ENCODE peak calls at places on chromosomes 3 and 15, in ten cellular contexts. One of them, this sample, is unnamed.

GRCh38 chr3:59995563-59995962 is 945.7 kb upstream of the CFAP20DC start:
- DNase-seq in OCI-LY7: no peak
- DNase-seq in fibroblast of lung: no peak
- DNase-seq in HCT116: no peak
- DNase-seq in lower lobe of right lung: no peak
- DNase-seq in CD8-positive, alpha-beta T cell: no peak
- DNase-seq in spleen: no peak
- DNase-seq in SJSA1: no peak
- DNase-seq in body of pancreas: no peak
- DNase-seq in transverse colon: no peak
- DNase-seq in this sample: no peak

GRCh38 chr15:65245096-65245849 is 34.0 kb upstream of the CILP start:
- DNase-seq in SJSA1: no peak
- DNase-seq in HCT116: no peak
- DNase-seq in CD8-positive, alpha-beta T cell: no peak
- DNase-seq in OCI-LY7: no peak
- DNase-seq in spleen: no peak
- DNase-seq in lower lobe of right lung: no peak
- DNase-seq in body of pancreas: peak; percentile 45
- DNase-seq in transverse colon: peak; percentile 34
- DNase-seq in fibroblast of lung: peak; percentile 68
- DNase-seq in this sample: no peak

GRCh38 chr3:39637807-39638206 is 170.3 kb downstream of the MOBP start:
- DNase-seq in HCT116: peak; percentile 31
- DNase-seq in spleen: no peak
- DNase-seq in CD8-positive, alpha-beta T cell: no peak
- DNase-seq in OCI-LY7: no peak
- DNase-seq in fibroblast of lung: peak; percentile 31
- DNase-seq in SJSA1: no peak
- DNase-seq in transverse colon: no peak
- DNase-seq in lower lobe of right lung: no peak
- DNase-seq in body of pancreas: no peak
- DNase-seq in this sample: no peak

GRCh38 chr3:78887029-78887428 is 880.8 kb downstream of the ROBO1 start:
- DNase-seq in SJSA1: peak; percentile 50
- DNase-seq in OCI-LY7: no peak
- DNase-seq in fibroblast of lung: peak; percentile 58
- DNase-seq in lower lobe of right lung: no peak
- DNase-seq in body of pancreas: no peak
- DNase-seq in spleen: no peak
- DNase-seq in CD8-positive, alpha-beta T cell: no peak
- DNase-seq in transverse colon: no peak
- DNase-seq in HCT116: no peak
- DNase-seq in this sample: no peak

GRCh38 chr3:113249111-113249510 is 37.8 kb downstream of the BOC start:
- DNase-seq in body of pancreas: no peak
- DNase-seq in CD8-positive, alpha-beta T cell: no peak
- DNase-seq in HCT116: no peak
- DNase-seq in SJSA1: no peak
- DNase-seq in spleen: no peak
- DNase-seq in lower lobe of right lung: no peak
- DNase-seq in fibroblast of lung: peak; percentile 47
- DNase-seq in transverse colon: no peak
- DNase-seq in OCI-LY7: no peak
- DNase-seq in this sample: no peak

GRCh38 chr3:18066899-18067582 is 324.6 kb upstream of the TBC1D5 start:
- DNase-seq in HCT116: no peak
- DNase-seq in OCI-LY7: no peak
- DNase-seq in transverse colon: no peak
- DNase-seq in fibroblast of lung: no peak
- DNase-seq in CD8-positive, alpha-beta T cell: no peak
- DNase-seq in lower lobe of right lung: no peak
- DNase-seq in spleen: no peak
- DNase-seq in body of pancreas: no peak
- DNase-seq in SJSA1: no peak
- DNase-seq in this sample: no peak

GRCh38 chr3:179281825-179282224 is 30.9 kb upstream of the KCNMB3 start:
- DNase-seq in body of pancreas: no peak
- DNase-seq in lower lobe of right lung: no peak
- DNase-seq in HCT116: no peak
- DNase-seq in fibroblast of lung: no peak
- DNase-seq in spleen: no peak
- DNase-seq in CD8-positive, alpha-beta T cell: no peak
- DNase-seq in SJSA1: no peak
- DNase-seq in OCI-LY7: no peak
- DNase-seq in transverse colon: no peak
- DNase-seq in this sample: no peak

GRCh38 chr3:141455603-141456327 is 31.1 kb upstream of the RASA2 start:
- DNase-seq in body of pancreas: no peak
- DNase-seq in spleen: no peak
- DNase-seq in OCI-LY7: no peak
- DNase-seq in HCT116: no peak
- DNase-seq in transverse colon: no peak
- DNase-seq in fibroblast of lung: no peak
- DNase-seq in CD8-positive, alpha-beta T cell: no peak
- DNase-seq in lower lobe of right lung: no peak
- DNase-seq in SJSA1: no peak
- DNase-seq in this sample: no peak

GRCh38 chr3:140128217-140129137 is 193.5 kb downstream of the CLSTN2 start:
- DNase-seq in body of pancreas: peak; percentile 70
- DNase-seq in spleen: no peak
- DNase-seq in transverse colon: peak; percentile 9
- DNase-seq in lower lobe of right lung: peak; percentile 47
- DNase-seq in SJSA1: no peak
- DNase-seq in OCI-LY7: peak; percentile 35
- DNase-seq in HCT116: peak; percentile 1
- DNase-seq in CD8-positive, alpha-beta T cell: no peak
- DNase-seq in fibroblast of lung: no peak
- DNase-seq in this sample: no peak

GRCh38 chr3:11661827-11662226 is 18.1 kb upstream of the VGLL4 start:
- DNase-seq in SJSA1: no peak
- DNase-seq in lower lobe of right lung: no peak
- DNase-seq in body of pancreas: peak; percentile 65
- DNase-seq in OCI-LY7: no peak
- DNase-seq in CD8-positive, alpha-beta T cell: no peak
- DNase-seq in spleen: no peak
- DNase-seq in transverse colon: no peak
- DNase-seq in fibroblast of lung: peak; percentile 76
- DNase-seq in HCT116: no peak
- DNase-seq in this sample: no peak

GRCh38 chr3:107680698-107681097 is 157.9 kb downstream of the BBX start:
- DNase-seq in CD8-positive, alpha-beta T cell: no peak
- DNase-seq in lower lobe of right lung: no peak
- DNase-seq in HCT116: no peak
- DNase-seq in transverse colon: no peak
- DNase-seq in body of pancreas: no peak
- DNase-seq in OCI-LY7: no peak
- DNase-seq in SJSA1: no peak
- DNase-seq in spleen: no peak
- DNase-seq in fibroblast of lung: peak; percentile 57
- DNase-seq in this sample: no peak

DNA sequence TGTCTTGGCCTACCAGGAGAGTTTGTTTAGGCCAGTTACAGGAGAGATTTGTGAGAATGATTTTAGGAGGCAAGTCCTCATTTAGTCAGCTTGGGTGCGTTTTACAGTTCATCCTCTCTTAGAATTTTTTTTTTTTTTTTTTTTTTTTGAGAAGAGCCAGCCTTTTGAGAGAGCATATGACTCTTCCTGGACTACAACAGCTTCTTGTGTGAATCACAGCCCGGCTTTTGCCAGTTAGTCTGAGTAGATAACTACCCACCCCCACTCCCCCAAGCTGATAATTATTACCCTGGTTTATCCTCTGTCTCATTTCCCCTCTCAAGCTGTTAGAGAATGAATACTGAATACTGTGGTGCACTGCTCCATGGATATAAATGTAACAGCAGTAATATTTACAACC is 7.8 kb downstream of the CHD2 start:
- DNase-seq in fibroblast of lung: peak; percentile 66
- DNase-seq in HCT116: no peak
- DNase-seq in SJSA1: peak; percentile 78
- DNase-seq in transverse colon: no peak
- DNase-seq in spleen: no peak
- DNase-seq in lower lobe of right lung: no peak
- DNase-seq in body of pancreas: no peak
- DNase-seq in OCI-LY7: no peak
- DNase-seq in CD8-positive, alpha-beta T cell: no peak
- DNase-seq in this sample: no peak
- H3K4me3 ChIP-seq in fibroblast of lung: peak overlapping the region; percentile 96
- H3K4me3 ChIP-seq in HCT116: peak overlapping the region; percentile 68
- H3K4me3 ChIP-seq in SJSA1: no peak overlapping the region
- H3K4me3 ChIP-seq in transverse colon: no peak overlapping the region
- H3K4me3 ChIP-seq in spleen: peak overlapping the region; percentile 83
- H3K4me3 ChIP-seq in lower lobe of right lung: peak overlapping the region; percentile 27
- H3K4me3 ChIP-seq in body of pancreas: no peak overlapping the region
- H3K4me3 ChIP-seq in OCI-LY7: peak overlapping the region; percentile 92
- H3K4me3 ChIP-seq in CD8-positive, alpha-beta T cell: peak overlapping the region; percentile 9
- H3K4me3 ChIP-seq in this sample: peak overlapping the region; percentile 68

DNA sequence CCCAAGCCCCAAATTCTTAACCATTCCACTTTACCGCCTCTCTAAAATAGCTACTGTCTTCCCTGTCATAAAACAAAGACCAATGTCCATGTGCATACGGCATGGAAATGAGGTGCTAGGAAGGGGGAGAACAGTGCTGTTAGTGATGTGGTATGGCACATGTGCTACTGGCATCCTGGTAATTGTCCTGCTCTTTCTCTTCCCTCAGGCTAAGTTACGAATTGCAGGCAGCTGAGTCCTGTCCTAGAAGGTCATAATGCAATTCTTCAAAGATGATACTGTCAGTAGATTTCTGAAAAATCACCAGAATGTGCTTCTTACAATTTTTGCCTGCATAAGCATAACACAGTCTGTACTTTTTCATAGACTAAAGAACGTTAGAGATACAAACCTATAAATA is 216.8 kb downstream of the RSL24D1 start:
- DNase-seq in lower lobe of right lung: no peak
- DNase-seq in transverse colon: no peak
- DNase-seq in fibroblast of lung: no peak
- DNase-seq in SJSA1: no peak
- DNase-seq in CD8-positive, alpha-beta T cell: no peak
- DNase-seq in body of pancreas: no peak
- DNase-seq in HCT116: no peak
- DNase-seq in spleen: no peak
- DNase-seq in OCI-LY7: no peak
- DNase-seq in this sample: no peak
- H3K27ac ChIP-seq in lower lobe of right lung: no peak overlapping the region
- H3K27ac ChIP-seq in transverse colon: no peak overlapping the region
- H3K27ac ChIP-seq in fibroblast of lung: no peak overlapping the region
- H3K27ac ChIP-seq in SJSA1: no peak overlapping the region
- H3K27ac ChIP-seq in CD8-positive, alpha-beta T cell: no peak overlapping the region
- H3K27ac ChIP-seq in body of pancreas: no peak overlapping the region
- H3K27ac ChIP-seq in HCT116: no peak overlapping the region
- H3K27ac ChIP-seq in spleen: no peak overlapping the region
- H3K27ac ChIP-seq in OCI-LY7: no peak overlapping the region
- H3K27ac ChIP-seq in this sample: no peak overlapping the region

DNA sequence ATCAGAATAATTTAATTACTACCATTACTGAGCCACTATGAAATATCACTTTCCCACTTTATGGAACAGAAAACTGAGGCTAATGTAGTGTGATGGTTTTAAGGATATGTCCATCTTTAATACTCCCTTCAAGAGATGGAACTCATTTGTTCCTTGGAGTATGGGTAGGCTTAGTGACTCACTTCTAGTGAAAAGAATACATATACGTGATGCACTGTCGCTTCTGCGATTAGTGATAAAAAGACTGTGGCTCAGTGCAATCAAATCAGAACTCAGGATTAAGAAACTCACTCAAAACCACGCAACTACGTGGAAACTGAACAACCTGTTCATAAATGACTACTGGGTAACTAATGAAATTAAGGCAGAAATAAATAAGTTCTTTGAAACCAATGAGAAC is 216.6 kb downstream of the SUCLG2 start:
- DNase-seq in transverse colon: no peak
- DNase-seq in body of pancreas: no peak
- DNase-seq in lower lobe of right lung: no peak
- DNase-seq in fibroblast of lung: no peak
- DNase-seq in OCI-LY7: no peak
- DNase-seq in CD8-positive, alpha-beta T cell: no peak
- DNase-seq in spleen: no peak
- DNase-seq in SJSA1: no peak
- DNase-seq in HCT116: no peak
- DNase-seq in this sample: no peak
- H3K4me1 ChIP-seq in transverse colon: no peaks in the 10 kb centered on the region
- H3K4me1 ChIP-seq in body of pancreas: no peaks in the 10 kb centered on the region
- H3K4me1 ChIP-seq in lower lobe of right lung: no peaks in the 10 kb centered on the region
- H3K4me1 ChIP-seq in fibroblast of lung: no peaks in the 10 kb centered on the region
- H3K4me1 ChIP-seq in OCI-LY7: peaks cover 8% of the 10 kb centered on the region
- H3K4me1 ChIP-seq in CD8-positive, alpha-beta T cell: no peaks in the 10 kb centered on the region
- H3K4me1 ChIP-seq in spleen: no peaks in the 10 kb centered on the region
- H3K4me1 ChIP-seq in SJSA1: no peaks in the 10 kb centered on the region
- H3K4me1 ChIP-seq in HCT116: no peaks in the 10 kb centered on the region
- H3K4me1 ChIP-seq in this sample: no peaks in the 10 kb centered on the region

GRCh38 chr15:89333959-89334509 is 590 bp downstream of the POLG start:
- DNase-seq in fibroblast of lung: no peak
- DNase-seq in spleen: no peak
- DNase-seq in transverse colon: no peak
- DNase-seq in HCT116: no peak
- DNase-seq in SJSA1: no peak
- DNase-seq in CD8-positive, alpha-beta T cell: no peak
- DNase-seq in lower lobe of right lung: no peak
- DNase-seq in OCI-LY7: no peak
- DNase-seq in body of pancreas: no peak
- DNase-seq in this sample: no peak

GRCh38 chr15:89333011-89333860 is 1.4 kb downstream of the POLG start:
- DNase-seq in CD8-positive, alpha-beta T cell: no peak
- DNase-seq in body of pancreas: no peak
- DNase-seq in fibroblast of lung: no peak
- DNase-seq in lower lobe of right lung: no peak
- DNase-seq in spleen: peak; percentile 86
- DNase-seq in transverse colon: no peak
- DNase-seq in SJSA1: no peak
- DNase-seq in OCI-LY7: peak; percentile 25
- DNase-seq in HCT116: no peak
- DNase-seq in this sample: no peak

GRCh38 chr15:89334510-89335288 is at the start of gene POLG:
- DNase-seq in OCI-LY7: peak; percentile 99
- DNase-seq in spleen: peak; percentile 100
- DNase-seq in transverse colon: peak; percentile 99
- DNase-seq in body of pancreas: peak; percentile 98
- DNase-seq in fibroblast of lung: peak; percentile 100
- DNase-seq in lower lobe of right lung: peak; percentile 98
- DNase-seq in HCT116: peak; percentile 98
- DNase-seq in SJSA1: peak; percentile 99
- DNase-seq in CD8-positive, alpha-beta T cell: peak; percentile 98
- DNase-seq in this sample: peak; percentile 99

GRCh38 chr15:89330881-89331595 is 3.6 kb downstream of the POLG start:
- DNase-seq in SJSA1: no peak
- DNase-seq in lower lobe of right lung: no peak
- DNase-seq in CD8-positive, alpha-beta T cell: no peak
- DNase-seq in HCT116: no peak
- DNase-seq in fibroblast of lung: no peak
- DNase-seq in body of pancreas: no peak
- DNase-seq in spleen: no peak
- DNase-seq in OCI-LY7: no peak
- DNase-seq in transverse colon: no peak
- DNase-seq in this sample: no peak

DNA sequence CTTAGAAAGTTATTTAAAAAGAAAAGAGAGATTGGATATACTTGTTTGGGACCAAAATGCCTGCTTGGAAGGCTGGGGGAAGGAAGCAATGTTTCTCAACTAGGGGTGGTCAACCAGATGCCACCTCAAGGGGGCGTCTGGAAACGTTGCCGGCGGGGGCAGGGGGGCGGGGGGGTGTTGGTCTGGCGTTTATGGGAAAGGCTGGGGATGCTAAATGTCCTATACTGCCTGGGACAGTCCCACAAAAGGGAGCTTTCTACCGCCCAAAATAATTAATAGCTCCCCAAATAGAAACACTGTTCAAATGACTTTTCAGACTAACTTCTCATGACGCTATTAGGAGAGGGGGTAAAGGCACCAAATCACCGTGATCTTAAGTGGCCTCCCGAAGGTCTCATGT is 2.2 kb downstream of the POLG start:
- DNase-seq in spleen: no peak
- DNase-seq in SJSA1: no peak
- DNase-seq in CD8-positive, alpha-beta T cell: no peak
- DNase-seq in transverse colon: no peak
- DNase-seq in lower lobe of right lung: no peak
- DNase-seq in body of pancreas: no peak
- DNase-seq in fibroblast of lung: peak; percentile 17
- DNase-seq in OCI-LY7: peak; percentile 48
- DNase-seq in HCT116: peak; percentile 12
- DNase-seq in this sample: no peak
- H3K4me3 ChIP-seq in spleen: peak overlapping the region; percentile 82
- H3K4me3 ChIP-seq in SJSA1: no peak overlapping the region
- H3K4me3 ChIP-seq in CD8-positive, alpha-beta T cell: no peak overlapping the region
- H3K4me3 ChIP-seq in transverse colon: no peak overlapping the region
- H3K4me3 ChIP-seq in lower lobe of right lung: peak overlapping the region; percentile 95
- H3K4me3 ChIP-seq in body of pancreas: no peak overlapping the region
- H3K4me3 ChIP-seq in fibroblast of lung: peak overlapping the region; percentile 28
- H3K4me3 ChIP-seq in OCI-LY7: peak overlapping the region; percentile 94
- H3K4me3 ChIP-seq in HCT116: no peak overlapping the region
- H3K4me3 ChIP-seq in this sample: peak overlapping the region; percentile 13

This sample was measured in naive thymus-derived CD4-positive, alpha-beta T cell.